ENCODE peak calls at places on chromosomes 6 and 20, in four cellular contexts. Z is IMR-90, F is mesenchymal stem cell, G is neuronal stem cell. N is an unnamed sample.

GRCh38 chr6:7108196-7108963 is 619 bp downstream of the RREB1 start:
- DNase-seq in Z (peak), F (peak), G (peak), N (peak)

GRCh38 chr6:160336200-160336599 is 12.0 kb upstream of the SLC22A3 start:
- DNase-seq in Z (no peak), F (no peak), G (no peak), N (no peak)

GRCh38 chr20:46055269-46055668 is 26.3 kb downstream of the SLC12A5 start:
- DNase-seq in Z (no peak), F (no peak), G (no peak), N (no peak)

GRCh38 chr20:17863577-17864292 is 104.9 kb downstream of the SNX5 start:
- DNase-seq in Z (peak), F (no peak), G (no peak), N (no peak)

GRCh38 chr6:11412011-11412424 is 125.5 kb upstream of the TMEM170B start:
- DNase-seq in Z (peak), F (peak), G (no peak), N (peak)

GRCh38 chr6:119476024-119476423 is 126.5 kb upstream of the MAN1A1 start:
- DNase-seq in Z (no peak), F (no peak), G (no peak), N (no peak)

GRCh38 chr6:142761756-142762155 is 183.2 kb downstream of the HIVEP2 start:
- DNase-seq in Z (no peak), F (no peak), G (no peak), N (no peak)

GRCh38 chr20:45032781-45033180 is 66.5 kb downstream of the STK4 start:
- DNase-seq in Z (no peak), F (no peak), G (no peak), N (no peak)

GRCh38 chr6:127129281-127129680 is 10.8 kb downstream of the RSPO3 start:
- DNase-seq in Z (no peak), F (no peak), G (no peak), N (no peak)

GRCh38 chr6:36123270-36124139 is 6.8 kb upstream of the MAPK13 start:
- DNase-seq in Z (peak), F (peak), G (peak), N (peak)

GRCh38 chr6:136123464-136123863 is 126.6 kb downstream of the MTFR2 start:
- DNase-seq in Z (peak), F (peak), G (no peak), N (no peak)

GRCh38 chr20:43853918-43854317 is 60.7 kb upstream of the TOX2 start:
- DNase-seq in Z (no peak), F (no peak), G (no peak), N (no peak)

GRCh38 chr6:106117579-106117978 is 31.4 kb downstream of the PRDM1 start:
- DNase-seq in Z (no peak), F (no peak), G (no peak), N (no peak)

GRCh38 chr6:125781307-125781868 is 9.4 kb upstream of the NCOA7 start:
- DNase-seq in Z (peak), F (no peak), G (no peak), N (no peak)

GRCh38 chr20:4894981-4895381 is 106.3 kb downstream of the SLC23A2 start:
- DNase-seq in Z (no peak), F (no peak), G (no peak), N (no peak)

GRCh38 chr6:21587182-21587924 is 6.2 kb upstream of the SOX4 start:
- DNase-seq in Z (peak), F (peak), G (no peak), N (peak)

DNA sequence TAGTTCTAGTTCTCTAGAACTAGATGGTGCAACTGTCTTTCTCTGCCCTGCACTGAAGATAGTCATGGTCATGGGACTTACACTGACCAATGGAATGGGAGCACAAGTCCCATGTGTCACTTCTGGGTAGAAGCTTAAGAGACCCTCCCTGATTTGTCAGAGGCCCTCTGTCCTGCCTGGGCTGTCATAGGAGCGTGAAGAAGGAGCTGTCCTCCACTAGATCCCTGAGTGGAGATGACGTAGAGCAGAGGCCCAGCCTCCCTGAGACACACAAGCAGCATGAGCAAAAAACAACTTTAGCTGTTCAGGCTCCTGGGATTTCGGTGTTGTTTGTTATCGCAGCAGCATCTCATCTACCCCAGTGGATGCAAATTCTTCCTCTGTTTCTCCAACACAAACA is 514.5 kb downstream of the PREX1 start:
- DNase-seq in Z (no peak), F (peak), G (no peak), N (no peak)
- H2BK120ac ChIP-seq in Z (no peak), F (no peak), G (no peak), N (no peak)

DNA sequence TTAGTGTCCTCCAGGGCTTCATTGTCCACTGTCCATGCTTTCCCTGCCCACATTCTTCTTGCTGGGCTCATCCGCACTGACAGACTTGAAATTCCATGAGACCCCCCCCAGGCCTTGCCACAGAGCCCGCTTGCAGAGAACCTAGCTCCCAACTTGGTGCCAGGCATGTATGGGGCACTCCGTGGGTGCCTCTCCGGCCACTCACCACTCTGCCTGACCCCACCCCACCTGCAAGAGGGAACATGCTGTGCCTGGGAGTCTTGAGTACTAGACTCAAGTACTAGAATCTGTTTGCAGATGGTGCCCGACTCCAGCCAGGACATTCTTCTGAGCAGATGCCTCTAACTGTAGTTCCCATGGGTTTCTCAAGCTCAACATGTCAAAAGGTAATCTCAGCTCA is 47.9 kb downstream of the TRERF1 start:
- DNase-seq in Z (no peak), F (no peak), G (no peak), N (no peak)
- H2BK120ac ChIP-seq in Z (peak), F (peak), G (no peak), N (no peak)

GRCh38 chr20:29690274-29690673 is 1567.2 kb upstream of the DEFB115 start:
- DNase-seq in Z (no peak), F (no peak), G (no peak), N (no peak)

GRCh38 chr20:29687438-29687837 is 1570.0 kb upstream of the DEFB115 start:
- DNase-seq in Z (no peak), F (no peak), G (no peak), N (no peak)

GRCh38 chr20:29689411-29690225 is 1567.8 kb upstream of the DEFB115 start:
- DNase-seq in Z (no peak), F (no peak), G (no peak), N (no peak)
- H2BK120ac ChIP-seq in Z (no peak), F (no peak), G (no peak), N (no peak)

DNA sequence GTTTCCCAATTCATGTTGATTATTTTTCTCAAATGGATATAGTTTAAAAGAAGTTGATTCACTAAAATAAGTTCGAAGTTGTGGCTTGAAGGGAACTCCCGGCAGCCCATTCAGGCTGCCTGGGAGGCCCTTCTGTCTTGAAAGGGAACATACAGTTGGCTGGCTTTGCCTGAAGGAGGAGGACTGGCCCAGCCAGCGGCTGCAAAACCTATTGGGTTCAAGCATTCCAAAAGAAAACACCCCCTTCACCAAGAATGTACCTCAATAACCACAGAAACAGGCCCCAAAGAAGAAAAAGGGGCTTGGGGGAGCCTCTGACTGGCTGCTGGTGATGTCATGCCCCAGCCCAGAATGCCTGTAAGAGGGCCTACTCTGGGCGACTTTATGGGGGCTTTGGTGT is 36.6 kb downstream of the MAFB start:
- DNase-seq in Z (no peak), F (no peak), G (no peak), N (no peak)
- H2BK120ac ChIP-seq in Z (no peak), F (no peak), G (no peak), N (no peak)

DNA sequence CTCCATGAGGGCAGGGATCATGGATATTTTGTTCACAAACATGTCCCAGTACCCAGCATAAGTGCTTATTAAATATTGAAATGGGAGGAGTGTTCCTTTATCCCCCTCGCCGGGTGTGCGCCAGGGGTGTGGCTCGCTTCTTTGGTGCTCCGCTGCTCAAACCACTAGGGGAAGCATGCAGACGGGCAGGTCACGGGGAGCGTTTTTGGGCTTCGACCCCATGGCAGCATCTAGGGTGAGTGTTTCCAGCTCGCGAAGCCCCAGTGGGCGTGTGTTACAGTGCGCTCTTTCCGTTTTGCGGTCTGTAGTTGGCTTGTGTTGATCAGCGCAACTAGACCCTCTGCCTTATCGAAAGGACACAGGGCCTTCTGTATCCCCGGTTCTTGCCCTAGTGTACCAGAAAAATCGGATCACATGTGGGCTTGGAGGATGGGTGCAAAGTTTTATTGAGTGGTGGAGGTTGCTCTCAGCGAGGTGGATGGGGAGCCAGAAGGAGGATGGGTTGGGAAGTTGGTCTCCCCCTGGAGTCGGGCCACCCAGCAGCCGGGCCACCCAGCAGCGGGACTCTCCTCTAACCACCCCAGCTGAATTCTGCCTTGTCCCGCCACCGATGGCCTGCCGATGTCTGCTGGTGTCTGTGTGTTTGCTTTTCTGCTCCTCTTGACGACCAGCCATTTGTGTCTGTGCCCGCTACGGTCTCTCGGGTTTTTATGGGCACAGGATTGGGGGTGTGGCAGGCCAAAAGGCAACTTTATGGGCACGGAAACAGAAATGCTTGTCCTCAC is 43.2 kb upstream of the OGFRL1 start:
- DNase-seq in Z (no peak), F (no peak), G (no peak), N (no peak)
- H2BK120ac ChIP-seq in Z (no peak), F (no peak), G (no peak), N (no peak)

GRCh38 chr6:163944897-163945296 is 530.4 kb downstream of the QKI start:
- DNase-seq in Z (no peak), F (no peak), G (no peak), N (peak)
- H2BK120ac ChIP-seq in Z (no peak), F (no peak), G (no peak), N (no peak)

GRCh38 chr6:42561986-42562385 is 1.8 kb upstream of the UBR2 start:
- DNase-seq in Z (no peak), F (no peak), G (no peak), N (no peak)

GRCh38 chr6:42562788-42563187 is 1.0 kb upstream of the UBR2 start:
- DNase-seq in Z (no peak), F (no peak), G (no peak), N (no peak)

GRCh38 chr6:42566614-42567208 is 2.9 kb downstream of the UBR2 start:
- DNase-seq in Z (no peak), F (no peak), G (no peak), N (no peak)

GRCh38 chr6:42564496-42564890 is 664 bp downstream of the UBR2 start:
- DNase-seq in Z (no peak), F (peak), G (no peak), N (no peak)

GRCh38 chr6:42563697-42564495 is at the start of gene UBR2:
- DNase-seq in Z (peak), F (peak), G (peak), N (peak)
- H2BK120ac ChIP-seq in Z (peak), F (no peak), G (peak), N (no peak)

N was measured in mesendoderm.